ENCODE peak calls at places on chromosomes 13 and 19, in eight cellular contexts. E is ecto neural progenitor cell; P is activated CD4-positive, alpha-beta T cell treated with anti-CD3 and anti-CD28 coated beads for 48 hours; J is cerebellar nuclear complex; G is myocyte; H is BE2C; T is hepatic stellate cell; Y is activated gamma-delta T cell treated with anti-CD3 and anti-CD28 coated beads, Interleukin-2, amount 50 U/mL, for 16 hours. U is an unnamed sample.
A peak's percentile ranks its signal among the peaks of the same experiment; 100 is the strongest.

GRCh38 chr13:32940601-32941000 is 75.6 kb upstream of the KL start:
- DNase-seq in E (no peak), P (no peak), J (no peak), G (peak; percentile 84), H (peak; percentile 74), T (peak; percentile 25), Y (no peak), U (no peak)

GRCh38 chr19:2949939-2950285 is 5.1 kb upstream of the ZNF77 start:
- DNase-seq in E (no peak), P (no peak), J (no peak), G (no peak), H (peak; percentile 72), T (no peak), Y (no peak), U (no peak)

GRCh38 chr19:56880592-56881190 is 40.2 kb upstream of the PEG3 start:
- DNase-seq in E (no peak), P (no peak), J (no peak), G (no peak), H (no peak), T (no peak), Y (no peak), U (no peak)

GRCh38 chr13:41008349-41008980 is 10.7 kb downstream of the ELF1 start:
- DNase-seq in E (no peak), P (no peak), J (no peak), G (no peak), H (no peak), T (no peak), Y (no peak), U (no peak)

GRCh38 chr13:98254541-98254940 is 77.5 kb upstream of the RNF113B start:
- DNase-seq in E (no peak), P (no peak), J (no peak), G (no peak), H (no peak), T (no peak), Y (no peak), U (no peak)

GRCh38 chr13:33797622-33798021 is 20.3 kb upstream of the RFC3 start:
- DNase-seq in E (no peak), P (no peak), J (no peak), G (peak; percentile 57), H (no peak), T (no peak), Y (no peak), U (no peak)

GRCh38 chr19:45507864-45508680 is 793 bp downstream of the VASP start:
- DNase-seq in E (no peak), P (peak; percentile 66), J (no peak), G (peak; percentile 81), H (no peak), T (peak; percentile 66), Y (no peak), U (peak; percentile 28)

GRCh38 chr13:71339736-71340135 is 527.3 kb downstream of the DACH1 start:
- DNase-seq in E (no peak), P (no peak), J (no peak), G (no peak), H (no peak), T (no peak), Y (no peak), U (no peak)

GRCh38 chr13:111216166-111216960 is 101.3 kb downstream of the ARHGEF7 start:
- DNase-seq in E (no peak), P (peak; percentile 43), J (no peak), G (peak; percentile 55), H (peak; percentile 60), T (no peak), Y (no peak), U (peak; percentile 68)

GRCh38 chr19:10292206-10292788 is 2.5 kb downstream of the ICAM5 start:
- DNase-seq in E (peak; percentile 90), P (peak; percentile 89), J (no peak), G (peak; percentile 75), H (peak; percentile 85), T (peak; percentile 90), Y (peak; percentile 50), U (peak; percentile 71)

GRCh38 chr13:62294210-62294609 is 878.6 kb upstream of the PCDH20 start:
- DNase-seq in E (no peak), P (no peak), J (no peak), G (no peak), H (no peak), T (no peak), Y (no peak), U (no peak)

GRCh38 chr19:6018786-6019185 is 40.8 kb upstream of the RANBP3 start:
- DNase-seq in E (peak; percentile 64), P (peak; percentile 26), J (no peak), G (no peak), H (no peak), T (no peak), Y (no peak), U (no peak)

GRCh38 chr13:87671824-87672603 is 843 bp downstream of the SLITRK5 start:
- DNase-seq in E (peak; percentile 65), P (no peak), J (no peak), G (no peak), H (peak; percentile 59), T (no peak), Y (no peak), U (peak; percentile 90)

GRCh38 chr13:35693142-35693784 is 216.8 kb upstream of the MAB21L1 start:
- DNase-seq in E (no peak), P (no peak), J (no peak), G (no peak), H (no peak), T (no peak), Y (no peak), U (no peak)

GRCh38 chr13:95256086-95256485 is 45.2 kb downstream of the ABCC4 start:
- DNase-seq in E (no peak), P (no peak), J (no peak), G (peak; percentile 97), H (no peak), T (peak; percentile 63), Y (no peak), U (no peak)

GRCh38 chr13:98467263-98467985 is 109.5 kb downstream of the STK24 start:
- DNase-seq in E (no peak), P (no peak), J (no peak), G (no peak), H (no peak), T (no peak), Y (no peak), U (no peak)